ENCODE peak calls at places on chromosomes 6 and 20, in six cellular contexts. S is ovary, X is HCT116, G is A549, I is body of pancreas, A is heart left ventricle. L is an unnamed sample.

GRCh38 chr6:7887278-7887991 is 23.2 kb downstream of the TXNDC5 start:
- DNase-seq in S (no peak), X (no peak), G (no peak), I (no peak), A (no peak), L (no peak)

GRCh38 chr6:170184324-170184723 is 106.6 kb downstream of the DLL1 start:
- DNase-seq in S (no peak), X (no peak), G (no peak), I (no peak), A (no peak), L (no peak)

GRCh38 chr20:36485286-36485685 is 56.0 kb upstream of the MYL9 start:
- DNase-seq in S (no peak), X (no peak), G (no peak), I (no peak), A (no peak), L (no peak)

GRCh38 chr20:38804682-38805501 is 605 bp upstream of the PPP1R16B start:
- DNase-seq in S (no peak), X (no peak), G (no peak), I (no peak), A (peak; percentile 44), L (no peak)

GRCh38 chr6:108730556-108731228 is 117.5 kb upstream of the ARMC2 start:
- DNase-seq in S (no peak), X (no peak), G (no peak), I (no peak), A (no peak), L (no peak)

GRCh38 chr20:16922834-16923233 is 174.7 kb downstream of the OTOR start:
- DNase-seq in S (no peak), X (no peak), G (no peak), I (no peak), A (no peak), L (no peak)

GRCh38 chr6:116528800-116529199 is 16.7 kb downstream of the TRAPPC3L start:
- DNase-seq in S (no peak), X (no peak), G (no peak), I (no peak), A (no peak), L (no peak)

GRCh38 chr6:34922177-34922663 is 33.2 kb downstream of the ANKS1A start:
- DNase-seq in S (no peak), X (no peak), G (no peak), I (no peak), A (no peak), L (no peak)

GRCh38 chr20:19233025-19233794 is 20.8 kb downstream of the SLC24A3 start:
- DNase-seq in S (peak; percentile 47), X (no peak), G (no peak), I (no peak), A (no peak), L (no peak)

GRCh38 chr6:105021399-105021798 is 64.5 kb downstream of the LIN28B start:
- DNase-seq in S (no peak), X (no peak), G (no peak), I (no peak), A (no peak), L (no peak)

GRCh38 chr6:45200510-45200909 is 127.6 kb upstream of the RUNX2 start:
- DNase-seq in S (no peak), X (no peak), G (no peak), I (no peak), A (no peak), L (no peak)

GRCh38 chr20:17806739-17807441 is 107.1 kb downstream of the BANF2 start:
- DNase-seq in S (peak; percentile 95), X (no peak), G (no peak), I (peak; percentile 96), A (peak; percentile 85), L (peak; percentile 89)

GRCh38 chr6:71465096-71465495 is 176.5 kb downstream of the OGFRL1 start:
- DNase-seq in S (no peak), X (no peak), G (no peak), I (no peak), A (no peak), L (no peak)

GRCh38 chr6:161649841-161650240 is 376.0 kb upstream of the AGPAT4 start:
- DNase-seq in S (no peak), X (no peak), G (no peak), I (no peak), A (no peak), L (no peak)

GRCh38 chr6:161654209-161654608 is 380.3 kb upstream of the AGPAT4 start:
- DNase-seq in S (no peak), X (no peak), G (no peak), I (no peak), A (no peak), L (no peak)

DNA sequence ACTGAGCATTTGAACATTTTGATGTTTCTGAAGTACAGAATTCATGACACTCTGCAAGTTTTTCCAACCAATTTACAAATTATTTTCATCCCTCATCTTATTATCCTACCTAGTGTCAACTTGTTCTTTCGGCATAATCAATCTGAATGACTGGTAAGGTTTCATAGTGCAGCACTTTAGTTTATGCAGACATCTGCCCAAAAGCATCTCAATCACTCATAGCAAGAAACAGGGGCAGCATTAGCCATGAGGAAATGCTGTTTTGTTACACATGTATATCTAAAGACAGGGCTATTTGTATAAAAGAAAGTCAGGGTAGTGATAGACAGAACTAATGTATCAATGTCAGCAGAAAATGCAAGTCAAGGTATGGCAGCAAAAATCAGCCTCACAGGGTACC is 378.1 kb upstream of the AGPAT4 start:
- DNase-seq in S (no peak), X (no peak), G (no peak), I (no peak), A (no peak), L (no peak)
- TF ChIP-seq POLR2A in S (no peak), X (no peak), G (no peak), I (no peak), A (no peak), L (no peak)

GRCh38 chr6:21527731-21528130 is 65.8 kb upstream of the SOX4 start:
- DNase-seq in S (no peak), X (no peak), G (no peak), I (no peak), A (no peak), L (no peak)

GRCh38 chr6:21522773-21523490 is 70.6 kb upstream of the SOX4 start:
- DNase-seq in S (no peak), X (no peak), G (peak; percentile 5), I (no peak), A (no peak), L (no peak)

GRCh38 chr6:21526974-21527373 is 66.6 kb upstream of the SOX4 start:
- DNase-seq in S (no peak), X (no peak), G (no peak), I (no peak), A (no peak), L (no peak)

GRCh38 chr6:21522007-21522758 is 71.4 kb upstream of the SOX4 start:
- DNase-seq in S (no peak), X (no peak), G (no peak), I (no peak), A (no peak), L (no peak)

GRCh38 chr6:21523652-21524051 is 69.9 kb upstream of the SOX4 start:
- DNase-seq in S (no peak), X (no peak), G (no peak), I (no peak), A (no peak), L (no peak)
- H3K4me3 ChIP-seq in S (no peak overlapping the region), X (no peak overlapping the region), G (no peak overlapping the region), I (no peak overlapping the region), A (no peak overlapping the region), L (no peak overlapping the region)

GRCh38 chr20:47298624-47299023 is 57.9 kb downstream of the ZMYND8 start:
- DNase-seq in S (no peak), X (no peak), G (no peak), I (no peak), A (no peak), L (peak; percentile 10)
- TF ChIP-seq CTCF in S (no peak), X (no peak), G (no peak), I (no peak), A (no peak), L (no peak)

GRCh38 chr6:157763129-157763893 is 59.7 kb upstream of the SNX9 start:
- DNase-seq in S (peak; percentile 37), X (peak; percentile 93), G (peak; percentile 69), I (peak; percentile 99), A (peak; percentile 45), L (peak; percentile 95)

GRCh38 chr6:157761926-157762325 is 61.1 kb upstream of the SNX9 start:
- DNase-seq in S (no peak), X (no peak), G (no peak), I (no peak), A (no peak), L (no peak)

GRCh38 chr6:157763894-157764345 is 59.1 kb upstream of the SNX9 start:
- DNase-seq in S (no peak), X (no peak), G (no peak), I (no peak), A (no peak), L (no peak)

GRCh38 chr6:157762636-157763035 is 60.4 kb upstream of the SNX9 start:
- DNase-seq in S (no peak), X (no peak), G (no peak), I (no peak), A (no peak), L (no peak)

DNA sequence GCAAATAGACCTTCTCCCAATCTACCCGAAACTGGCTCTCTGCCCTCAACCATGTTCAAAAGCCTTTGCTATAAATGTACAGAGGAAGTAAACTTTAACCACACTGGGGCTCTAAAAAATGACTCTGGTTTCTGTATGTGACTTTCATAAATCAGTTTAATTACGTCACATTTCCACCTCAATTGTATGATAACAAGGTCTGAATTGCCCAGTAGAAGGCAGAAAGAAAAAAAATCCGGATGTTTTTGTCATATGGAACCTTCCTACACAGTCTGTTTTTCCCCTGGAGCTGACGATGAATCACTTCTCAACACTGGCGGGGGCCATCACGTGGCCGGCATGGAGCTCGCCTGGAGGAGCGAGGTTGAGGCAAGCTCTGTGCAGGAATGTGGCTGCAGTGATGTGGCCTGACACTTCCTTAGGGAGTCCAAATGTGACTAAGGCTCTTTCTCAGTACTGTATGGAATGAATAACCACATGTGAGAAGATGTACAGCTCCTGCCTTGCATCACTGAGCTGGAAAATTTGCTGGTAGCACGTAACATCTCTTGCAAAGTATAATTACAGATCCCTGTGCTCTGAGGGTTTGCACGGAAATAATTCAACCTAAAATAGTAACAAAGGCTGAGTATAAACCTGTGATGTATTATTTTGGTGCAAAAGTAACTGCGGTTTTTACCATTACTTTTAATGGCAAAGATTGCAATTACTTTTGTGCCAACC is 58.5 kb upstream of the SNX9 start:
- DNase-seq in S (peak; percentile 68), X (peak; percentile 91), G (peak; percentile 68), I (peak; percentile 54), A (peak; percentile 80), L (peak; percentile 97)
- TF ChIP-seq POLR2A in S (no peak), X (no peak), G (no peak), I (no peak), A (no peak), L (no peak)

DNA sequence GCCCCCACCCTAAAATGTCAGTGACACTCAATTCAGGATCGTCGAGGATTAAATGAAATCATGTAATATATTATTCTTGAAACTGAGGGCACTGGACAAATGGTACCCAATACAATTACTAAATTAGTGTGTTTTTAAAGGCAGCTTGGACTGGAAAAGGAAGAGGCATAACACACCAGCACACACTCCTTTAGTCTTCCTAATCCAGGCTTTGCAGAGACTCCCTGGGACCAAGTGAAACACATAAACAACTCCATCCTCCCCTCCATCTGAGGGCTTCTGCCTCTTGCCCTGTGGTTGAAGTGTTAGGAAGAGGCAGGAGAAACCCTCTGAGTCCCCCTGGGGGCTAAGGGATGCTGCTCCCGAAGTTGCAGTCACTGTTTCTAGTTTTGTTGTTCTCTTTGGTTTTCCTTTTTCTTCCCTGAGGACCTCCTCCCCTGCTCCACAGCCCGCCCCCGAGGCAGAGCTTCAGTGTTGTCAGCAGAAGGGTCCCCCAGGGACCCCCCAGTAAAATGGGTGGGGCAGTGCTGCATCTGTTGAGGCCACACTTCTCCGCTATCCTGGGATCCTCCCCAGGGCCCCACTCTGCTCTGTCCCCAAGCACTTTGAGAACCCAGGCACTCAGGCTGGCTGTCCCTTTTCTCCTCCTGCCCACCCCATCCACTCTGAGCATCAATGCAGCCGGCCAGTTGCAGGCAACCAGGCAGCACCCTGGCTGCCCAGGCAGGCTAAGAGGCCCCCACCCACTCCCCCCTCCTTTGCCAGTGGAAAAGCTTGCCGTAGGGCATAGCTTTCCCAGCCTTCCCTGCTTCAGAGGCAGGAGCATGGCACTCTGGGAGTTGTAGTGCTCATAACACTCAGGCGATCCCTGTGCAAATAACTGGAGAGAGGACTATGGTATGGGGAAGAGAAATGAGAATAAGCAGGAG is 5.9 kb downstream of the TMEM63B start:
- DNase-seq in S (peak; percentile 21), X (peak; percentile 15), G (peak; percentile 35), I (no peak), A (peak; percentile 48), L (peak; percentile 88)
- H3K4me3 ChIP-seq in S (no peak overlapping the region), X (no peak overlapping the region), G (no peak overlapping the region), I (no peak overlapping the region), A (no peak overlapping the region), L (no peak overlapping the region)

L was measured in lower leg skin.